ENCODE peak calls at places on chromosomes 1 and 21, in six cellular contexts. One of them, this sample, is unnamed.
A peak's percentile ranks its signal among the peaks of the same experiment; 100 is the strongest.

GRCh38 chr1:76591963-76592362 is 275.3 kb upstream of the ST6GALNAC5 start:
- DNase-seq in ovary: no peak
- DNase-seq in colonic mucosa: no peak
- DNase-seq in IMR-90: no peak
- DNase-seq in OCI-LY7: no peak
- DNase-seq in tibial artery: no peak
- DNase-seq in this sample: no peak

GRCh38 chr21:14734191-14734590 is 188.1 kb upstream of the SAMSN1 start:
- DNase-seq in tibial artery: no peak
- DNase-seq in OCI-LY7: no peak
- DNase-seq in ovary: no peak
- DNase-seq in IMR-90: no peak
- DNase-seq in colonic mucosa: no peak
- DNase-seq in this sample: no peak

GRCh38 chr1:225885336-225885735 is 3.2 kb upstream of the TMEM63A start:
- DNase-seq in tibial artery: no peak
- DNase-seq in IMR-90: no peak
- DNase-seq in ovary: no peak
- DNase-seq in colonic mucosa: no peak
- DNase-seq in OCI-LY7: no peak
- DNase-seq in this sample: no peak

GRCh38 chr1:2344121-2344681 is 47.2 kb downstream of the MORN1 start:
- DNase-seq in colonic mucosa: no peak
- DNase-seq in IMR-90: no peak
- DNase-seq in OCI-LY7: no peak
- DNase-seq in ovary: peak; percentile 13
- DNase-seq in tibial artery: no peak
- DNase-seq in this sample: no peak

GRCh38 chr1:232149302-232150201 is 480.4 kb downstream of the SIPA1L2 start:
- DNase-seq in ovary: no peak
- DNase-seq in OCI-LY7: no peak
- DNase-seq in colonic mucosa: no peak
- DNase-seq in IMR-90: peak; percentile 84
- DNase-seq in tibial artery: no peak
- DNase-seq in this sample: peak; percentile 23

GRCh38 chr1:171644805-171645483 is 7.5 kb downstream of the MYOC start:
- DNase-seq in OCI-LY7: peak; percentile 80
- DNase-seq in tibial artery: peak; percentile 85
- DNase-seq in colonic mucosa: peak; percentile 89
- DNase-seq in ovary: peak; percentile 76
- DNase-seq in IMR-90: peak; percentile 82
- DNase-seq in this sample: peak; percentile 29

GRCh38 chr1:185608166-185608565 is 126.0 kb upstream of the HMCN1 start:
- DNase-seq in OCI-LY7: no peak
- DNase-seq in tibial artery: no peak
- DNase-seq in ovary: no peak
- DNase-seq in colonic mucosa: no peak
- DNase-seq in IMR-90: no peak
- DNase-seq in this sample: no peak

GRCh38 chr1:78587213-78587612 is 33.0 kb upstream of the IFI44L start:
- DNase-seq in OCI-LY7: no peak
- DNase-seq in ovary: no peak
- DNase-seq in IMR-90: no peak
- DNase-seq in tibial artery: no peak
- DNase-seq in colonic mucosa: no peak
- DNase-seq in this sample: no peak

GRCh38 chr1:117708323-117709288 is 102.8 kb downstream of the TENT5C start:
- DNase-seq in ovary: no peak
- DNase-seq in colonic mucosa: no peak
- DNase-seq in OCI-LY7: no peak
- DNase-seq in tibial artery: no peak
- DNase-seq in IMR-90: no peak
- DNase-seq in this sample: no peak

GRCh38 chr1:153567621-153568366 is 2.1 kb upstream of the S100A2 start:
- DNase-seq in colonic mucosa: peak; percentile 39
- DNase-seq in OCI-LY7: no peak
- DNase-seq in ovary: no peak
- DNase-seq in IMR-90: peak; percentile 71
- DNase-seq in tibial artery: no peak
- DNase-seq in this sample: no peak

GRCh38 chr1:91617242-91617837 is 116.7 kb downstream of the CDC7 start:
- DNase-seq in colonic mucosa: no peak
- DNase-seq in tibial artery: no peak
- DNase-seq in IMR-90: no peak
- DNase-seq in OCI-LY7: no peak
- DNase-seq in ovary: peak; percentile 63
- DNase-seq in this sample: no peak

GRCh38 chr21:45542667-45543370 is 579 bp upstream of the SLC19A1 start:
- DNase-seq in IMR-90: no peak
- DNase-seq in ovary: peak; percentile 70
- DNase-seq in tibial artery: peak; percentile 17
- DNase-seq in colonic mucosa: peak; percentile 30
- DNase-seq in OCI-LY7: no peak
- DNase-seq in this sample: no peak

GRCh38 chr1:1114431-1114830 is 1.5 kb downstream of the C1orf159 start:
- DNase-seq in ovary: peak; percentile 19
- DNase-seq in IMR-90: no peak
- DNase-seq in colonic mucosa: no peak
- DNase-seq in tibial artery: no peak
- DNase-seq in OCI-LY7: no peak
- DNase-seq in this sample: no peak

GRCh38 chr1:24169286-24169685 is 17.8 kb downstream of the IFNLR1 start:
- DNase-seq in colonic mucosa: no peak
- DNase-seq in tibial artery: no peak
- DNase-seq in ovary: no peak
- DNase-seq in OCI-LY7: no peak
- DNase-seq in IMR-90: no peak
- DNase-seq in this sample: no peak

GRCh38 chr1:108947871-108948525 is 15.3 kb downstream of the CLCC1 start:
- DNase-seq in IMR-90: no peak
- DNase-seq in OCI-LY7: no peak
- DNase-seq in ovary: no peak
- DNase-seq in tibial artery: no peak
- DNase-seq in colonic mucosa: no peak
- DNase-seq in this sample: no peak

GRCh38 chr21:19236209-19236608 is 832.6 kb upstream of the TMPRSS15 start:
- DNase-seq in IMR-90: no peak
- DNase-seq in OCI-LY7: no peak
- DNase-seq in colonic mucosa: no peak
- DNase-seq in ovary: no peak
- DNase-seq in tibial artery: no peak
- DNase-seq in this sample: no peak

GRCh38 chr1:94617139-94617805 is 75.7 kb upstream of the F3 start:
- DNase-seq in tibial artery: no peak
- DNase-seq in colonic mucosa: no peak
- DNase-seq in ovary: no peak
- DNase-seq in OCI-LY7: no peak
- DNase-seq in IMR-90: peak; percentile 87
- DNase-seq in this sample: no peak

GRCh38 chr1:167643471-167643870 is 13.4 kb downstream of the RCSD1 start:
- DNase-seq in ovary: no peak
- DNase-seq in colonic mucosa: no peak
- DNase-seq in IMR-90: no peak
- DNase-seq in OCI-LY7: no peak
- DNase-seq in tibial artery: no peak
- DNase-seq in this sample: no peak

GRCh38 chr1:6507037-6507428 is 15.6 kb upstream of the PLEKHG5 start:
- DNase-seq in tibial artery: no peak
- DNase-seq in IMR-90: no peak
- DNase-seq in ovary: no peak
- DNase-seq in colonic mucosa: no peak
- DNase-seq in OCI-LY7: no peak
- DNase-seq in this sample: no peak

DNA sequence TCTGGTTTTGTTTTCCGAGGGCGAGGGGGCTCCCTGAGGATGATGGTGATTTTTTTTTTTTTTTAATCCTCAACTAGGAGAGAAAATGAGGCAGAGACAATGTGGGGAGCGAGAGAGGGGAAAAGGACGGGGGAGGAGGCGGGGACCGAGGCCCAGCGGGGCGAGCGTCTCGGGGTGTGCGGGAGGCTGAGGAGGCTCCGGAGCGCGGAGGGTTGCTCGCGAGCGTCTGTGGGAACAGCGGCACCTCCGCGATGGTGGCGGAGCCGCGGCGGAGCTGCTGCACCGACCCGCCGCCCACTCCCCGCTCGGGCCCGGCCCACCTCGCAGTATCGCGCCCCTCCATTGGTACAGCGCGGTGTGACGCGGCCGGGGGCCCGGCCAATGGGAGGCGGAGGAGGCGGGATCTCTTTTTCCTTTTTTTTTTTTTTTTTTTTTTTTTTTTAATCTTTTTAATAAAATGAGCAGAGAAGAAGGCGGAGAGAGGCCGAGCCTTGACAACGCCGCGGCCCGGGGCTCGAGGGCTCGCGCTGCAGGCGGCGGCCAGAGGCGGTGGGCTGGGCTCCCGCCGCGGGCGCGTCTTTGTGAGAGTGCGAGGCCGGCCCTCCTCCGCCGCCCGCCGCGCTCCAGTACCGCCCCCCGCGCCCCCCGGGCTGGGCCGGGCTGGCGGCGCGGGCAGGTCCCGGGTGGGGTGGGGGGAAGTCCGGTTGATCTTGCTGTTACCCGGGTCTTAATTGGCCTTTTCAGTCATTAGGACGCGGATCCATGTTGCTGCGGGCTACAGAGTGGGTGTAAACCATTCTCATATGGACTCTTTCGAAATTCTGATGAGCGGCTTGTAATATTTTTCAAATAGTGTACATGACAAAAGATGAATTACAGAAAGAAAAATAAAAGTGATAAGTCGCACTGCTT is at the start of gene RERE:
- DNase-seq in OCI-LY7: peak; percentile 96
- DNase-seq in tibial artery: peak; percentile 90
- DNase-seq in ovary: peak; percentile 96
- DNase-seq in IMR-90: peak; percentile 91
- DNase-seq in colonic mucosa: peak; percentile 93
- DNase-seq in this sample: peak; percentile 49
- TF ChIP-seq CTCF in OCI-LY7: peak; percentile 15
- TF ChIP-seq CTCF in tibial artery: no peak
- TF ChIP-seq CTCF in ovary: no peak
- TF ChIP-seq CTCF in IMR-90: peak; percentile 15
- TF ChIP-seq CTCF in colonic mucosa: no peak
- TF ChIP-seq CTCF in this sample: peak; percentile 7

GRCh38 chr21:16198546-16198945 is 468.8 kb downstream of the USP25 start:
- DNase-seq in tibial artery: no peak
- DNase-seq in ovary: no peak
- DNase-seq in OCI-LY7: no peak
- DNase-seq in colonic mucosa: no peak
- DNase-seq in IMR-90: no peak
- DNase-seq in this sample: no peak

GRCh38 chr21:16194851-16195251 is 465.1 kb downstream of the USP25 start:
- DNase-seq in OCI-LY7: no peak
- DNase-seq in colonic mucosa: no peak
- DNase-seq in ovary: no peak
- DNase-seq in tibial artery: no peak
- DNase-seq in IMR-90: peak; percentile 17
- DNase-seq in this sample: no peak

GRCh38 chr21:16195476-16195875 is 465.7 kb downstream of the USP25 start:
- DNase-seq in ovary: no peak
- DNase-seq in IMR-90: peak; percentile 70
- DNase-seq in colonic mucosa: no peak
- DNase-seq in tibial artery: no peak
- DNase-seq in OCI-LY7: no peak
- DNase-seq in this sample: no peak

GRCh38 chr21:16195896-16196443 is 466.2 kb downstream of the USP25 start:
- DNase-seq in ovary: no peak
- DNase-seq in IMR-90: no peak
- DNase-seq in OCI-LY7: no peak
- DNase-seq in colonic mucosa: no peak
- DNase-seq in tibial artery: no peak
- DNase-seq in this sample: no peak

GRCh38 chr21:16196521-16197208 is 466.9 kb downstream of the USP25 start:
- DNase-seq in ovary: no peak
- DNase-seq in OCI-LY7: no peak
- DNase-seq in colonic mucosa: no peak
- DNase-seq in IMR-90: no peak
- DNase-seq in tibial artery: no peak
- DNase-seq in this sample: no peak
- H3K4me3 ChIP-seq in ovary: peak overlapping the region; percentile 46
- H3K4me3 ChIP-seq in OCI-LY7: no peak overlapping the region
- H3K4me3 ChIP-seq in colonic mucosa: no peak overlapping the region
- H3K4me3 ChIP-seq in IMR-90: no peak overlapping the region
- H3K4me3 ChIP-seq in tibial artery: peak overlapping the region; percentile 55
- H3K4me3 ChIP-seq in this sample: no peak overlapping the region

GRCh38 chr1:161021959-161022332 is 994 bp upstream of the F11R start:
- DNase-seq in tibial artery: no peak
- DNase-seq in ovary: no peak
- DNase-seq in colonic mucosa: no peak
- DNase-seq in IMR-90: peak; percentile 33
- DNase-seq in OCI-LY7: no peak
- DNase-seq in this sample: no peak
- TF ChIP-seq CTCF in tibial artery: no peak
- TF ChIP-seq CTCF in ovary: no peak
- TF ChIP-seq CTCF in colonic mucosa: no peak
- TF ChIP-seq CTCF in IMR-90: no peak
- TF ChIP-seq CTCF in OCI-LY7: no peak
- TF ChIP-seq CTCF in this sample: no peak

GRCh38 chr1:157356611-157357010 is 195.7 kb downstream of the FCRL5 start:
- DNase-seq in tibial artery: no peak
- DNase-seq in IMR-90: no peak
- DNase-seq in colonic mucosa: no peak
- DNase-seq in OCI-LY7: no peak
- DNase-seq in ovary: no peak
- DNase-seq in this sample: no peak

GRCh38 chr1:157360021-157360390 is 192.3 kb downstream of the FCRL5 start:
- DNase-seq in ovary: no peak
- DNase-seq in tibial artery: no peak
- DNase-seq in colonic mucosa: no peak
- DNase-seq in IMR-90: no peak
- DNase-seq in OCI-LY7: no peak
- DNase-seq in this sample: no peak

GRCh38 chr1:157357111-157357510 is 195.2 kb downstream of the FCRL5 start:
- DNase-seq in OCI-LY7: no peak
- DNase-seq in ovary: no peak
- DNase-seq in tibial artery: no peak
- DNase-seq in IMR-90: no peak
- DNase-seq in colonic mucosa: no peak
- DNase-seq in this sample: no peak

GRCh38 chr1:157363660-157364140 is 188.6 kb downstream of the FCRL5 start:
- DNase-seq in OCI-LY7: peak; percentile 54
- DNase-seq in ovary: no peak
- DNase-seq in colonic mucosa: peak; percentile 48
- DNase-seq in tibial artery: no peak
- DNase-seq in IMR-90: peak; percentile 22
- DNase-seq in this sample: no peak

GRCh38 chr1:157359309-157360020 is 192.8 kb downstream of the FCRL5 start:
- DNase-seq in OCI-LY7: no peak
- DNase-seq in colonic mucosa: peak; percentile 65
- DNase-seq in ovary: no peak
- DNase-seq in tibial artery: no peak
- DNase-seq in IMR-90: no peak
- DNase-seq in this sample: no peak
- H3K4me3 ChIP-seq in OCI-LY7: no peak overlapping the region
- H3K4me3 ChIP-seq in colonic mucosa: no peak overlapping the region
- H3K4me3 ChIP-seq in ovary: no peak overlapping the region
- H3K4me3 ChIP-seq in tibial artery: no peak overlapping the region
- H3K4me3 ChIP-seq in IMR-90: no peak overlapping the region
- H3K4me3 ChIP-seq in this sample: no peak overlapping the region